ENCODE peak calls at places on chromosomes 2 and 18, in eight cellular contexts. D is EH; S is stimulated activated CD8-positive, alpha-beta memory T cell treated with anti-CD3 and anti-CD28 coated beads, Interleukin-15, amount 100 ng/mL, for 24 hours; H is ascending aorta; F is progenitor cell of endocrine pancreas; G is activated CD4-positive, alpha-beta T cell treated with anti-CD3 and anti-CD28 coated beads for 48 hours; C is A549; B is A172. N is an unnamed sample.

GRCh38 chr2:239264838-239265651 is 135.8 kb downstream of the HDAC4 start:
- DNase-seq in D (peak; percentile 88), S (no peak), H (peak; percentile 83), F (no peak), G (peak; percentile 67), C (peak; percentile 70), B (peak; percentile 78), N (peak; percentile 73)

GRCh38 chr2:110125292-110125691 is 9.7 kb upstream of the MALL start:
- DNase-seq in D (peak; percentile 74), S (no peak), H (no peak), F (no peak), G (no peak), C (no peak), B (peak; percentile 57), N (peak; percentile 82)

GRCh38 chr2:52416340-52416739 is 1351.3 kb upstream of the CHAC2 start:
- DNase-seq in D (no peak), S (no peak), H (no peak), F (no peak), G (no peak), C (peak; percentile 13), B (peak; percentile 23), N (no peak)

GRCh38 chr18:59272221-59272888 is 899 bp downstream of the RAX start:
- DNase-seq in D (no peak), S (no peak), H (no peak), F (no peak), G (no peak), C (no peak), B (no peak), N (no peak)

GRCh38 chr2:28274911-28275685 is 117.6 kb upstream of the FOSL2 start:
- DNase-seq in D (peak; percentile 97), S (no peak), H (peak; percentile 72), F (no peak), G (no peak), C (peak; percentile 93), B (peak; percentile 100), N (peak; percentile 96)

GRCh38 chr2:31239842-31240198 is 5.9 kb downstream of the EHD3 start:
- DNase-seq in D (peak; percentile 84), S (no peak), H (peak; percentile 92), F (no peak), G (no peak), C (no peak), B (peak; percentile 35), N (peak; percentile 74)

GRCh38 chr2:19362094-19362649 is 3.7 kb upstream of the OSR1 start:
- DNase-seq in D (peak; percentile 44), S (no peak), H (no peak), F (no peak), G (peak; percentile 7), C (peak; percentile 31), B (peak; percentile 35), N (no peak)

GRCh38 chr2:237932731-237933131 is 34.1 kb upstream of the UBE2F start:
- DNase-seq in D (peak; percentile 91), S (no peak), H (no peak), F (no peak), G (no peak), C (no peak), B (peak; percentile 22), N (peak; percentile 78)

GRCh38 chr2:96091711-96092579 is 24.4 kb downstream of the ADRA2B start:
- DNase-seq in D (no peak), S (no peak), H (no peak), F (peak; percentile 5), G (no peak), C (no peak), B (peak; percentile 14), N (no peak)

N was measured in astrocyte.